ENCODE peak calls at places on chromosomes 16 and 17, in seven cellular contexts. L is vagina; P is activated CD8-positive, alpha-beta T cell treated with anti-CD3 and anti-CD28 coated beads for 36 hours; Q is tibial artery; W is neural crest cell; G is Calu3; J is PC-3. T is an unnamed sample.

GRCh38 chr16:47881574-47881973 is 274.2 kb downstream of the ABCC12 start:
- DNase-seq in P (no peak), G (no peak), L (no peak), W (no peak), Q (no peak), J (no peak), T (no peak)

GRCh38 chr16:11205065-11205699 is 50.8 kb downstream of the SOCS1 start:
- DNase-seq in J (no peak), Q (no peak), P (no peak), L (no peak), G (no peak), W (no peak), T (no peak)

GRCh38 chr17:66126231-66126630 is 65.7 kb downstream of the CEP112 start:
- DNase-seq in J (no peak), G (no peak), P (no peak), Q (no peak), W (no peak), L (no peak), T (no peak)

GRCh38 chr16:66205287-66206167 is 161.0 kb upstream of the CDH5 start:
- DNase-seq in J (peak), L (no peak), P (no peak), G (no peak), Q (no peak), W (no peak), T (no peak)

GRCh38 chr17:4872786-4873185 is 26.6 kb upstream of the C17orf107 start:
- DNase-seq in W (no peak), Q (no peak), G (no peak), P (no peak), J (no peak), L (no peak), T (no peak)

GRCh38 chr16:23796941-23797340 is 38.8 kb upstream of the PRKCB start:
- DNase-seq in P (no peak), W (no peak), J (no peak), L (no peak), G (no peak), Q (no peak), T (no peak)

GRCh38 chr17:65547253-65547670 is 14.2 kb downstream of the AXIN2 start:
- DNase-seq in L (no peak), W (no peak), G (no peak), Q (no peak), P (no peak), J (no peak), T (no peak)

GRCh38 chr17:59238904-59239303 is 18.6 kb downstream of the GDPD1 start:
- DNase-seq in L (no peak), W (no peak), Q (no peak), G (no peak), J (no peak), P (no peak), T (no peak)

GRCh38 chr16:12182202-12182601 is 205.7 kb downstream of the SNX29 start:
- DNase-seq in W (no peak), G (no peak), J (no peak), P (no peak), Q (no peak), L (no peak), T (no peak)

GRCh38 chr17:80630721-80631120 is 86.1 kb downstream of the RPTOR start:
- DNase-seq in Q (no peak), P (no peak), L (no peak), W (no peak), G (no peak), J (no peak), T (no peak)

GRCh38 chr16:53892155-53892554 is 188.2 kb downstream of the FTO start:
- DNase-seq in G (peak), L (no peak), P (peak), W (peak), Q (no peak), J (peak), T (peak)

GRCh38 chr17:57735230-57735629 is 9.9 kb downstream of the CCDC182 start:
- DNase-seq in W (no peak), L (no peak), G (no peak), P (no peak), J (no peak), Q (no peak), T (peak)

GRCh38 chr17:9818760-9819159 is 3.1 kb downstream of the GSG1L2 start:
- DNase-seq in G (no peak), L (no peak), P (no peak), W (no peak), J (peak), Q (no peak), T (no peak)

GRCh38 chr17:72975509-72975908 is 117.0 kb downstream of the SLC39A11 start:
- DNase-seq in W (no peak), G (no peak), L (no peak), P (no peak), Q (no peak), J (no peak), T (no peak)

GRCh38 chr17:8979715-8980114 is 14.2 kb upstream of the PIK3R5 start:
- DNase-seq in P (no peak), J (no peak), G (no peak), L (no peak), W (no peak), Q (no peak), T (no peak)

GRCh38 chr17:71959129-71959528 is 161.7 kb upstream of the SOX9 start:
- DNase-seq in J (peak), L (no peak), Q (no peak), P (no peak), W (no peak), G (no peak), T (no peak)

GRCh38 chr17:37273419-37274051 is 102.2 kb upstream of the C17orf78 start:
- DNase-seq in W (no peak), G (no peak), P (no peak), J (no peak), Q (no peak), L (no peak), T (no peak)

GRCh38 chr16:66899945-66900688 is 18.6 kb downstream of the CDH16 start:
- DNase-seq in G (peak), L (no peak), J (peak), W (no peak), P (no peak), Q (peak), T (no peak)

GRCh38 chr17:56347646-56348045 is 194.4 kb downstream of the ANKFN1 start:
- DNase-seq in W (no peak), G (no peak), P (no peak), L (no peak), J (no peak), Q (no peak), T (no peak)

GRCh38 chr17:29615492-29616299 is 7.0 kb downstream of the CORO6 start:
- DNase-seq in L (no peak), G (peak), J (peak), P (peak), Q (peak), W (peak), T (peak)

GRCh38 chr17:49365667-49366066 is 3.6 kb upstream of the ZNF652 start:
- DNase-seq in P (peak), G (peak), J (peak), W (no peak), Q (no peak), L (no peak), T (no peak)

GRCh38 chr17:77840576-77841160 is 117.8 kb upstream of the TNRC6C start:
- DNase-seq in P (no peak), G (no peak), J (no peak), Q (peak), W (no peak), L (no peak), T (no peak)

GRCh38 chr17:66398617-66399016 is 96.2 kb downstream of the PRKCA start:
- DNase-seq in Q (no peak), J (no peak), G (no peak), L (no peak), P (no peak), W (no peak), T (no peak)

GRCh38 chr17:37518816-37519215 is 29.1 kb downstream of the DUSP14 start:
- DNase-seq in W (no peak), Q (no peak), P (no peak), L (no peak), J (no peak), G (no peak), T (no peak)

GRCh38 chr17:55540414-55541091 is 29.3 kb upstream of the SMIM36 start:
- DNase-seq in L (no peak), Q (no peak), J (peak), P (no peak), G (no peak), W (no peak), T (no peak)

GRCh38 chr16:30896203-30896889 is at the start of gene CTF1:
- DNase-seq in W (peak), P (no peak), Q (peak), G (peak), J (peak), L (no peak), T (peak)

DNA sequence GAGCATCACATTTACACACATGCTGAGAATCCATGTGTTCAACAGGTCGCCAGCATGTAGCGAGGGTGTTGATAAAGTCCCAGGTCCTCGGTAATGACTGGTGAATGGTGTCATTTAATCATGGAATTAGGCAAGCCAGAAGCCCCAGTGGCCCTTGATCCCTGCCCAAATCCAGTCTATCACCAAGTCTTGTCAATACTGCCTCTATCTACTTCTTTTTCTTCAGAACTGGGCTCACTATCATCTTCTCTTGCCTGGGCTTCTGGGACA is 31.3 kb upstream of the MED13 start:
- DNase-seq in W (no peak), G (no peak), L (no peak), P (no peak), J (no peak), Q (no peak), T (no peak)
- TF ChIP-seq CTCF in W (no peak), G (no peak), L (no peak), P (no peak), J (no peak), Q (no peak), T (no peak)

GRCh38 chr16:85056211-85056748 is 28.7 kb downstream of the KIAA0513 start:
- DNase-seq in P (no peak), W (no peak), G (no peak), J (no peak), L (no peak), Q (no peak), T (no peak)
- TF ChIP-seq CTCF in P (no peak), W (no peak), G (no peak), J (no peak), L (no peak), Q (peak), T (no peak)

DNA sequence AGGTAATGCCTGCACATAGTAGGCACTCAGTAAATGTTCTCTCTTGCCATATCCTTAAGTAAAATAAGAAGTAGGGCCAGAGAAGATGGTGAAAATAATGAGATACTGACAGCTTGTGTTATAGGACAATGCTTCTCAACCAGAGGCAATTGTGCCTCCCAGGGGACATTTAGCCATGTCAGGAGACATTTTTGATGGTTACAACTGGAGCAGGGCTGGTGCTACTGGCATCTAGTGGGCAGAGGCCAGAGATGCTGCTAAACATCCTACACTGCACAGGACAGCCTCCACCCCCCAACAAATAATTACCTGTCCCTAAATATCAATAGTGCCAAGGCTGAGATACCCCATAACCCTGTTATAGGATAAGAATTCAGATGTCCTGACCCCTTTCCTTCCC is 1.7 kb downstream of the RAD51D start:
- DNase-seq in G (no peak), L (no peak), J (peak), W (no peak), Q (no peak), P (peak), T (no peak)
- TF ChIP-seq CTCF in G (no peak), L (no peak), J (peak), W (no peak), Q (no peak), P (peak), T (no peak)

GRCh38 chr16:85832578-85833539 is 33.4 kb downstream of the COX4I1 start:
- DNase-seq in G (no peak), Q (no peak), J (no peak), P (no peak), L (no peak), W (no peak), T (peak)
- TF ChIP-seq CTCF in G (no peak), Q (no peak), J (no peak), P (no peak), L (no peak), W (no peak), T (peak)